ENCODE peak calls at places on chromosomes 12 and 14, in five cellular contexts. M is NCI-H1105 treated with DMSO at 0.1 percent for 48 hours, X is Caki2, Y is iris pigment epithelial cell, S is suprapubic skin. R is an unnamed sample.
A peak's percentile ranks its signal among the peaks of the same experiment; 100 is the strongest.

GRCh38 chr14:74975059-74975810 is 19.8 kb upstream of the PGF start:
- DNase-seq in X (no peak), Y (no peak), S (peak; percentile 75), M (no peak), R (no peak)

GRCh38 chr14:75144944-75145343 is 18.1 kb upstream of the NEK9 start:
- DNase-seq in S (no peak), X (no peak), Y (peak; percentile 84), M (no peak), R (no peak)

GRCh38 chr12:16473610-16474326 is 126.3 kb downstream of the MGST1 start:
- DNase-seq in M (no peak), Y (peak; percentile 68), S (no peak), X (no peak), R (no peak)

GRCh38 chr14:63933701-63934100 is 80.9 kb downstream of the SYNE2 start:
- DNase-seq in S (no peak), X (no peak), Y (no peak), M (no peak), R (no peak)

GRCh38 chr12:92464911-92465310 is 237.9 kb upstream of the PLEKHG7 start:
- DNase-seq in X (peak; percentile 18), M (no peak), S (no peak), Y (no peak), R (no peak)

GRCh38 chr14:70809238-70810214 is at the start of gene MAP3K9:
- DNase-seq in S (peak; percentile 88), M (peak; percentile 98), X (peak; percentile 97), Y (peak; percentile 96), R (no peak)

GRCh38 chr14:106507354-106507753 is 981.0 kb downstream of the TMEM121 start:
- DNase-seq in X (no peak), Y (no peak), M (no peak), S (no peak), R (no peak)

GRCh38 chr12:66960704-66961690 is 282.1 kb upstream of the GRIP1 start:
- DNase-seq in M (no peak), Y (no peak), X (no peak), S (no peak), R (no peak)